ENCODE peak calls at places on chromosomes 7 and 10, in four cellular contexts. F, P, N and A are unnamed samples.

GRCh38 chr7:78018541-78019456 is 220.2 kb downstream of the PHTF2 start:
- DNase-seq in N (peak), F (peak), P (no peak), A (peak)

GRCh38 chr10:111137012-111137411 is 60.2 kb downstream of the ADRA2A start:
- DNase-seq in N (no peak), P (no peak), F (no peak), A (no peak)

GRCh38 chr7:155412416-155413253 is 45.3 kb upstream of the EN2 start:
- DNase-seq in P (peak), N (peak), F (no peak), A (peak)

GRCh38 chr7:6407434-6407833 is 40.3 kb downstream of the DAGLB start:
- DNase-seq in F (no peak), N (no peak), P (no peak), A (no peak)

GRCh38 chr7:3154881-3155494 is 111.3 kb upstream of the CARD11 start:
- DNase-seq in P (peak), F (no peak), N (no peak), A (peak)

GRCh38 chr10:130141878-130142277 is 5.7 kb downstream of the GLRX3 start:
- DNase-seq in N (no peak), F (no peak), P (peak), A (peak)

GRCh38 chr7:16264436-16265183 is 156.7 kb downstream of the CRPPA start:
- DNase-seq in P (no peak), N (no peak), F (no peak), A (no peak)

GRCh38 chr10:110081914-110082313 is 74.1 kb downstream of the ADD3 start:
- DNase-seq in P (no peak), N (no peak), F (no peak), A (no peak)

GRCh38 chr7:69434350-69434749 is 163.9 kb upstream of the AUTS2 start:
- DNase-seq in P (no peak), F (no peak), N (no peak), A (no peak)

GRCh38 chr7:128235469-128235868 is 5.6 kb upstream of the LEP start:
- DNase-seq in N (no peak), F (no peak), P (no peak), A (no peak)

GRCh38 chr7:73865738-73866445 is 4.9 kb downstream of the TMEM270 start:
- DNase-seq in N (peak), P (peak), F (no peak), A (peak)

GRCh38 chr10:5461201-5461585 is 38.2 kb downstream of the CALML5 start:
- DNase-seq in F (no peak), N (no peak), P (no peak), A (no peak)

GRCh38 chr7:25831901-25832411 is 320.0 kb upstream of the NFE2L3 start:
- DNase-seq in N (no peak), P (no peak), F (no peak), A (no peak)

GRCh38 chr7:35727571-35727970 is 32.6 kb upstream of the HERPUD2 start:
- DNase-seq in N (no peak), F (no peak), P (peak), A (peak)
- TF ChIP-seq CTCF in N (no peak), F (no peak), P (no peak), A (no peak)

GRCh38 chr7:107661865-107662379 is 1.3 kb downstream of the SLC26A4 start:
- DNase-seq in P (no peak), F (no peak), N (no peak), A (no peak)

GRCh38 chr7:107663196-107663595 is 2.6 kb downstream of the SLC26A4 start:
- DNase-seq in N (no peak), P (no peak), F (no peak), A (no peak)

GRCh38 chr7:107660381-107661080 is at the start of gene SLC26A4:
- DNase-seq in F (no peak), P (peak), N (peak), A (peak)

GRCh38 chr7:107659666-107660065 is 962 bp upstream of the SLC26A4 start:
- DNase-seq in N (no peak), F (no peak), P (no peak), A (peak)

DNA sequence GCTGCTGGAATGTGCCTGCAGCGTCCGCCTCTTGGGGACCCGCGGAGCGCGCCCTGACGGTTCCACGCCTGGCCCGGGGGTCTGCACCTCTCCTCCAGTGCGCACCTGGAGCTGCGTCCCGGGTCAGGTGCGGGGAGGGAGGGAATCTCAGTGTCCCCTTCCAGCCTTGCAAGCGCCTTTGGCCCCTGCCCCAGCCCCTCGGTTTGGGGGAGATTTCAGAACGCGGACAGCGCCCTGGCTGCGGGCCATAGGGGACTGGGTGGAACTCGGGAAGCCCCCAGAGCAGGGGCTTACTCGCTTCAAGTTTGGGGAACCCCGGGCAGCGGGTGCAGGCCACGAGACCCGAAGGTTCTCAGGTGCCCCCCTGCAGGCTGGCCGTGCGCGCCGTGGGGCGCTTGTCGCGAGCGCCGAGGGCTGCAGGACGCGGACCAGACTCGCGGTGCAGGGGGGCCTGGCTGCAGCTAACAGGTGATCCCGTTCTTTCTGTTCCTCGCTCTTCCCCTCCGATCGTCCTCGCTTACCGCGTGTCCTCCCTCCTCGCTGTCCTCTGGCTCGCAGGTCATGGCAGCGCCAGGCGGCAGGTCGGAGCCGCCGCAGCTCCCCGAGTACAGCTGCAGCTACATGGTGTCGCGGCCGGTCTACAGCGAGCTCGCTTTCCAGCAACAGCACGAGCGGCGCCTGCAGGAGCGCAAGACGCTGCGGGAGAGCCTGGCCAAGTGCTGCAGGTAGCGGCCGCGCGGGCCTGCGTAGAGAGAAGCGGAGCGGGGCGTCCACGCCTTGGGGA is 645 bp downstream of the SLC26A4 start:
- DNase-seq in F (peak), N (peak), P (peak), A (peak)
- TF ChIP-seq CTCF in F (no peak), N (peak), P (peak), A (peak)

GRCh38 chr7:153193144-153193595 is 433.6 kb downstream of the ACTR3B start:
- DNase-seq in P (peak), F (no peak), N (peak), A (peak)
- TF ChIP-seq CTCF in P (peak), F (no peak), N (peak), A (peak)

DNA sequence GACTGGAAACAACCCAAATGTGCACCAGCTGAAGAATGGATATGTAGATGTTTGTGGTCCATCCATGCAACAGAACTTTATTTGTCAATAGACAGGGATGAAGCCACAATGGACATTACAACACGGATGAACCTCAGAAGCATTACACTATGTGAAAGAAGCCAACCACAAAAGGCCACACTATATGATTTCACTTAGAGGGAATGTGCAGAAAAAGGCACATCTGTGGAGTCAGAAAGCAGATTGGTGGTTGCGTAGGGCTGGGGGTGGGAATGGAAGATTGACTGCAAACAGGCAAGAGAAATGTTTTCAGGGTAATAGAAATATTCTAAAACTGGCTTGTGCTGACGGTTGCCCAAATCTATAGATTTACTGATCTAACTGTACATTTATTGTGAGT is 34.3 kb upstream of the WASHC2A start:
- DNase-seq in P (no peak), F (no peak), N (no peak), A (no peak)
- TF ChIP-seq CTCF in P (no peak), F (no peak), N (no peak), A (no peak)

DNA sequence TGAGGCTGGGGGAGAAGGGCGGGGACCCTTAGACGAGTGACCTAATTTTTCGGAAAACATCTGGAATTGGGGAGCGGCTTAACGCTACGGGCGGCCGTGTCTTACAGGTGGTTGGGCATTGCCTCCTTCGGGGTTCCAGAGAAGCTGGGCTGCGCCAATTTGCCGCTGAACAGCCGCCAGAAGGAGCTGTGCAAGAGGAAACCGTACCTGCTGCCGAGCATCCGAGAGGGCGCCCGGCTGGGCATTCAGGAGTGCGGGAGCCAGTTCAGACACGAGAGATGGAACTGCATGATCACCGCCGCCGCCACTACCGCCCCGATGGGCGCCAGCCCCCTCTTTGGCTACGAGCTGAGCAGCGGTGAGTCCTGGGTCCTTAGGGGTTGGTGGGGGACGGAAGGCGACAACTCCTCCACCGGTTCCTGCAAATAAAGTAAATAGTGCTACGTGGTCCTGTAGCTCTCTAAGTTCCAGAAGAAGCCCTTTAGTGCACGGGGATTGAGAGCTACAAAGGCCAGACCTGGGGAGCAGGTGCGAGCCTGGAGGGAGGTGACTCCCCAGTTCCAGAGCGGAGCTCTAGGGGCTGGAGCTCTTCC is 756 bp downstream of the WNT16 start:
- DNase-seq in P (peak), F (peak), N (peak), A (peak)
- TF ChIP-seq CTCF in P (peak), F (no peak), N (peak), A (no peak)

GRCh38 chr10:36681751-36682633 is 443.4 kb upstream of the ANKRD30A start:
- DNase-seq in F (no peak), N (no peak), P (no peak), A (no peak)

GRCh38 chr10:36683421-36683820 is 442.0 kb upstream of the ANKRD30A start:
- DNase-seq in N (no peak), P (no peak), F (no peak), A (no peak)

GRCh38 chr10:36677170-36677768 is 448.1 kb upstream of the ANKRD30A start:
- DNase-seq in N (no peak), P (no peak), F (no peak), A (no peak)

GRCh38 chr10:36676321-36677169 is 448.9 kb upstream of the ANKRD30A start:
- DNase-seq in N (no peak), P (no peak), F (no peak), A (no peak)

GRCh38 chr10:36679554-36679953 is 445.8 kb upstream of the ANKRD30A start:
- DNase-seq in N (no peak), F (no peak), P (no peak), A (no peak)
- TF ChIP-seq CTCF in N (no peak), F (no peak), P (no peak), A (no peak)

DNA sequence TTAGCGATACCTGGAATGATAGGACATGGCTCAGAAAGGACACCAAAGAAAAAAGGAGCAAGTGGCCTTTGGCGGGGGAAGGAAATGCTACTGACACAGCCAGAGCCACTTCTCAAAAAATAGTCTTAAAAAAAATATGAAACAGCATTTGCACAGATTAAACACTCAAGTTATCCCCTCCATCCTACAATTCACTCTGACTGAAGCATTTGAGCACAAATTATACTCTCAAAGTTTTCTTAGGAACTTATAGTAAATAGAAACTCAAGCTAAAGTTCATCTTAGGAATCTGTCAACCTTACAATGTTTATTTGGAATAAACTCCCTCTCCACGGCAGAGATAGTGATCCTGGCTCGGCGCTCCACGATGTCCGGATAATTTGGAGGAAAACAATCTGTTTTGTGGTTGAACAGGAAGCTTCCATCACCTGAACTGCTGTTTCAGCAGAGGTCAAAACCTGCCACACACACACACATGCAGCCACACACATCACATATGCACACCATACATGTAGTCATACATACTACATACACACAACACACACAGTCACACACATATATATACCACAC is 79.8 kb downstream of the C7orf25 start:
- DNase-seq in P (no peak), N (no peak), F (no peak), A (no peak)
- TF ChIP-seq CTCF in P (no peak), N (no peak), F (no peak), A (no peak)

DNA sequence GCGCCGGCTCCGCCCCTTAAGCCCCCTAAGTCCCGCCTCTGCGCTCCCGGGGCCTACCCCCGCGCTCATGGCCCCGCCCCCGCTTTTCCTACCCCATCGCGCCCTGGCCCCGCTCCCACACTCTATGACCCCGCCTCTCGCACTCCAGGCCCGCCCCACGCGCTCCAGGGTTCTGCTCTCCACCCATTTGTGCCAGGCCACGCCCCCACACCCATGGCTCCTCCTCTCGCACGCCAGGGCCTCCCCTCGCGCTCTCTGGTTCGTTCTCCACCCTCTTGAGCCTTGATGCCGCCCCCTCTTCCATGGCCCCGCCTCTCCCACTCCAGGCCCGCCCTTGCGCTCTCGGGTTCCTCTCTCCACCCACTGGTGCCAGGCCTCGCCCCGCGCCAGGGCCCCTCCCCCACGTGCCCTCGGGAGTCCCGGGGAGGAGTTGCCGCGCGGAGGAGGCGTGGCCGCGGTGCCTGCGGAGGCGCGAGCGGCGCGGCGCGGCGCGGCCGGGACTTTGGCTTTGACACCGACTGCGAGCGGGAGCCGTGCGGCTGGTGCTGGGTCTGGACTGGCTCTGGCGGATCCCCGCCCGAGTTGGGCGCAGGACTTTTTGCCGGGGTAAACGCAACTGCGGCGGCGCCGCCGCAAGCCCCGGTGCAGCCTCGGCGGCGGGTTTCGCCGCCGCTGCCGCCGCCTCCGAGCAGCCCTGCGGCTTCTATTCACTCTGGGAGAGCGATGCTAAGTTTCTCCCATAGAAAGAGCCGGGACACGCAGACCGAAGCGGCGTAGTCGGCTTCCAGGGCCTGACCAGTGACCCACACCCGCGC is at the start of gene EEPD1:
- DNase-seq in N (peak), F (peak), P (peak), A (peak)
- TF ChIP-seq CTCF in N (no peak), F (no peak), P (no peak), A (no peak)

GRCh38 chr10:102565793-102566192 is 62.0 kb downstream of the SUFU start:
- DNase-seq in N (peak), P (no peak), F (no peak), A (no peak)
- TF ChIP-seq CTCF in N (peak), P (no peak), F (no peak), A (no peak)

DNA sequence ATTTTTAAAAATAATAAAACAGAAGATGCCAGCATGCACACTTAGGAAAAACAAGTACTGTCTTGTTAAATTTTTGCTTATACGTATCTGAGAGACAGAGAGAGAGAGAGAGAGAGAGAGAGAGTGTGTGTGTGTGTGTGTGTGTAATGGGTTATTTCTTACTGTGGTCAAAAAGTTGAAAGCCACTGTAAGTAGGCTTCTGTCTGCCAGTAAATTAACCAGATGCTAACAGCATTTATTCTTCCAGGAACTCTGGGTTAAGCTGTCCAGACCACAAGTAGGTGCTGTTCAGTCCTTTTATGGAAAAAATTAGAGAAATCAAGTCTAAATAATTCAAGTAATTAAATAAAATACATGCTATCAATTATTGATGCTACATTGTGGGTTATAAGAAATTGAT is 39.7 kb downstream of the RNF32 start:
- DNase-seq in F (no peak), N (no peak), P (no peak), A (no peak)
- TF ChIP-seq CTCF in F (no peak), N (no peak), P (no peak), A (no peak)